ENCODE peak calls at places on chromosomes 2 and 18, in seven cellular contexts. F is tibial artery, Q is GM20000, Y is astrocyte of the spinal cord, T is nephron progenitor cell, A is upper lobe of right lung, D is GM12878. P is an unnamed sample.

GRCh38 chr18:23877371-23877770 is 137.2 kb upstream of the TTC39C start:
- DNase-seq in F (no peak), Q (no peak), Y (no peak), T (no peak), A (no peak), D (no peak), P (no peak)

GRCh38 chr2:207975910-207976309 is 49.4 kb downstream of the PLEKHM3 start:
- DNase-seq in F (no peak), Q (no peak), Y (no peak), T (no peak), A (no peak), D (no peak), P (no peak)

GRCh38 chr18:50428531-50429206 is 53.8 kb downstream of the SKA1 start:
- DNase-seq in F (no peak), Q (no peak), Y (no peak), T (no peak), A (no peak), D (no peak), P (no peak)

GRCh38 chr2:117963446-117963845 is 50.4 kb downstream of the CCDC93 start:
- DNase-seq in F (no peak), Q (no peak), Y (no peak), T (no peak), A (no peak), D (no peak), P (no peak)

GRCh38 chr2:9178110-9178904 is 28.3 kb upstream of the ASAP2 start:
- DNase-seq in F (no peak), Q (no peak), Y (no peak), T (no peak), A (no peak), D (peak), P (no peak)

GRCh38 chr18:3869848-3870247 is 419.9 kb downstream of the TGIF1 start:
- DNase-seq in F (no peak), Q (no peak), Y (peak), T (no peak), A (no peak), D (no peak), P (no peak)

GRCh38 chr2:42787424-42787787 is 5.0 kb downstream of the HAAO start:
- DNase-seq in F (no peak), Q (no peak), Y (no peak), T (no peak), A (no peak), D (no peak), P (no peak)

GRCh38 chr2:180747728-180748127 is 232.7 kb upstream of the UBE2E3 start:
- DNase-seq in F (no peak), Q (no peak), Y (peak), T (no peak), A (no peak), D (no peak), P (no peak)

GRCh38 chr18:79156330-79156729 is 87.1 kb downstream of the ATP9B start:
- DNase-seq in F (no peak), Q (no peak), Y (no peak), T (no peak), A (no peak), D (no peak), P (no peak)

GRCh38 chr2:38581193-38582147 is 21.3 kb downstream of the HNRNPLL start:
- DNase-seq in F (no peak), Q (peak), Y (peak), T (peak), A (no peak), D (peak), P (peak)

GRCh38 chr2:10732924-10733583 is 11.6 kb downstream of the ATP6V1C2 start:
- DNase-seq in F (no peak), Q (no peak), Y (no peak), T (no peak), A (no peak), D (no peak), P (no peak)

GRCh38 chr2:119196301-119197124 is 27.1 kb upstream of the STEAP3 start:
- DNase-seq in F (no peak), Q (no peak), Y (no peak), T (no peak), A (no peak), D (no peak), P (no peak)

GRCh38 chr18:25827961-25828561 is 262.4 kb downstream of the SS18 start:
- DNase-seq in F (no peak), Q (no peak), Y (peak), T (no peak), A (no peak), D (no peak), P (no peak)

GRCh38 chr2:197300139-197300538 is 10.4 kb downstream of the ANKRD44 start:
- DNase-seq in F (no peak), Q (no peak), Y (no peak), T (no peak), A (no peak), D (no peak), P (no peak)

GRCh38 chr18:3873698-3874495 is 423.9 kb downstream of the TGIF1 start:
- DNase-seq in F (no peak), Q (no peak), Y (no peak), T (no peak), A (no peak), D (no peak), P (no peak)

GRCh38 chr2:120820885-120821279 is 85.2 kb downstream of the GLI2 start:
- DNase-seq in F (peak), Q (no peak), Y (peak), T (no peak), A (no peak), D (no peak), P (no peak)

DNA sequence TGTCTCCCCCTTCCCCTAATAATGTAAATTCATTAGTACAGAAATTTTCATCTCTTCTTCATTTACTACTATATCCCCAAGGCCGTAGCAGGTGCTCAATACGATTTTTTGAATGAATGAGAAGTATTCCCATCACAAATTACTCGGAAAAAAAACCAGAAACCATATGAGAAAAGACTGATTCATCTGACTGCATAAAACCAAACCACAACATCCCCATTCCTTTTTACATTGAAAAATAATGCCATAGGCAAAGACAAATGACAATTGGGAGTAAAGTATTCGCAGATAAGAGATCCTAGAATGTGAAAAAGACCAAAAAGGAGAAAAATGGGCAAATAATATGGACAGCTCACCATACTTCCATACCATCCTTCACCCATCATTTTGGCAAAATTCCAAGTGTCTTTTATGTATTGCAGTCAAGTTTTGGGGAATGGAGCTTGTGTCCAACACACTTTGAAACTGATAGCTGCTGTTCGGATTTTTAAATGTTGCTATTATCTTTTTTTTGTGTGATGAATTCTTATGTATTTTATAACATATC is 1.5 kb downstream of the ZC3H8 start:
- DNase-seq in F (no peak), Q (no peak), Y (peak), T (no peak), A (no peak), D (no peak), P (no peak)
- TF ChIP-seq CTCF in F (no peak), Q (no peak), Y (no peak), T (no peak), A (no peak), D (no peak), P (no peak)

GRCh38 chr2:238173692-238174091 is 14.9 kb downstream of the ERFE start:
- DNase-seq in F (no peak), Q (peak), Y (no peak), T (no peak), A (no peak), D (no peak), P (no peak)
- TF ChIP-seq CTCF in F (no peak), Q (no peak), Y (peak), T (peak), A (peak), D (peak), P (no peak)

GRCh38 chr2:240914645-240915525 is 8.7 kb downstream of the CROCC2 start:
- DNase-seq in F (no peak), Q (no peak), Y (no peak), T (no peak), A (no peak), D (no peak), P (no peak)
- TF ChIP-seq CTCF in F (no peak), Q (no peak), Y (no peak), T (peak), A (peak), D (no peak), P (no peak)

DNA sequence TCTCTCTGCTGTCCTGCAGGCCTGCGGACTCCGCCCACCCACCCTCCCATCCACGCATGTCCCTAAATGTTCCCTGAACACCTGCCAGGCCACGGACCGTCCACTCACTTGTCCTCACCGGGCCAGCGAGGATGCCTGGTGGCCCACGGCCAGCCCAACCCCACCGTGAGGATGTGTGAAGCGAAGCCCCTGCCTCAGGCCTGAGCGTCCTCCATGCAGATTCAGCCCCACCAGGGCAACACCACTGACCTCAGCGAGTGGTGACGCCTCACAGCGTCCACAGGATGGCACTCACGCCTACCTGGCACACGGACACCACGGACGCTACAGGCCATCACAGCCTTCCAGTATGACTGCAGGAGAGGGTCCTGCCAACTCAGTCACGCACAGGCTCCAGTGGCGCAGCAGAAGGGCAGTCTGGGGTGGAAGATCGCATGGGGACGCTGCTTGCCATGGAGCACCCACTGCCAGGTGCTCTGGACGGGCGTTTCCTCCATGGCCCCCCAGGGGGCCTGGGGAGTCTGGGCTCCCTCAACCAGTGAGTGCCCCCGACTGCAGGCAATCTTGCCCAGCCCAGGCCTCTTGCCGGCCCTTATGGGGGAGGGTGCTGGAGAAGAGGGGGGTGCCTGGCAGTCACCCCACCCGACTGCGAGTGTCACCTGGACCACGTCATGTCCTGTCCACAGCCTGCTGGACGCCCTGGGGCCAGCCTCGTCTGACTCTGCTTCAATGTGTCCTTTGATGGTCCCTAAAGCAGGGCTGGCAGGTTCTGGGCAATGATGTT is 25.4 kb downstream of the HDAC4 start:
- DNase-seq in F (no peak), Q (no peak), Y (no peak), T (no peak), A (peak), D (no peak), P (no peak)
- TF ChIP-seq CTCF in F (no peak), Q (no peak), Y (no peak), T (no peak), A (no peak), D (no peak), P (peak)

DNA sequence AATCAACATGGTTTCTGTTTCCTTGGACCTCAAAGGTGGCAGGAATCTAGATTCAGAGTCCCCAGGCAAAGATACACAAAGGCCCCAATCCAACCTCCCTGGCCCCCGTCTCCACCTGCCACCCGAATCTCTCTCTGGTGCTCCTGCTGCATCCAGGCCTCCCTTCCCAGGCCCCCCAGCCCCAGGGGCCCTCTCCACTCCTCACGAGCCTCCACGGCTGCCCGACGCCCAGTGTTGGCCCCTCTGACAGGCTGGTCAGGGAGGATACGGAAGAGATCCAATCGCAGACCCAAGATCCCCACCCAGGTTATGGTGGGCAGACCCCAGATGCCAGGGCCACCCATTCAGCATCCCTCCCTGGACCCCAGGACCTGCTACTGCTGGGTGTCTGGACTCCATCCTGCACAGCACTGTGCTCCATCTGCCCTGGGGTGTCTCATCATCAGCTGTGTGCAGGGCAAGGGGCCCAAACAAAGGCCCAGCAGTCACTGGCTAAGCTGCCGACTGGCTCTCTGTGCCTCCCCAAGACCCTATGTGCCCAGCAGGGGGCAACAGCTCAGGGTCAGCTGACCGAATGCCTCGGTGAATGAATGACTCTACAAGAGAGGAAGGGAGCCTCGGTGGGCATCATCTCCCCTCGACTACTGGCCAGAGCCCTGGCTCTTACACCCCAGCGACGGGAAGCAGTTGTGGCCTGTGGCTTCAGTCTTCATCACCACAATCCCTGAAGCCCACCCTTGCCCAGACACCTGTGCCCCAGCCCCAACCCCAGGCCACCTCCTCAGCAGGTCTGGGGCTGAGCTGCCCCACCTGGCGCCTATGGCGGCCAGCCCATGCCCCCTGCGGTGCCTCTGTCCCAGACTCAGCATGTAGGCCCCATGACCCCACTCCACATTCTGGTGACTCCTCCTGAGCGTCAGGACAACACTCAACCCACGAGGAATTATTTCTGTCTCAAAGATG is 2.0 kb upstream of the GPR17 start:
- DNase-seq in F (no peak), Q (no peak), Y (no peak), T (no peak), A (no peak), D (no peak), P (no peak)
- TF ChIP-seq CTCF in F (no peak), Q (no peak), Y (no peak), T (no peak), A (peak), D (no peak), P (no peak)